ENCODE peak calls at places on chromosomes 16 and 17, in seven cellular contexts. Q is GM12878, S is HepG2, J is HCT116, X is SK-N-SH, G is K562, A is H1. W is an unnamed sample.

GRCh38 chr16:3822366-3823045 is 58.0 kb downstream of the CREBBP start:
- DNase-seq in Q (no peak), S (no peak), J (no peak), X (no peak), G (no peak), A (no peak), W (no peak)

GRCh38 chr16:9499921-9500593 is 408.6 kb downstream of the HAPSTR1 start:
- DNase-seq in Q (no peak), S (no peak), J (no peak), X (no peak), G (no peak), A (peak; percentile 55), W (no peak)

GRCh38 chr16:85372627-85373372 is 240.3 kb upstream of the GSE1 start:
- DNase-seq in Q (no peak), S (peak; percentile 16), J (no peak), X (no peak), G (peak; percentile 56), A (no peak), W (no peak)

GRCh38 chr16:67718668-67719047 is 458 bp downstream of the GFOD2 start:
- DNase-seq in Q (no peak), S (no peak), J (no peak), X (no peak), G (no peak), A (no peak), W (no peak)

GRCh38 chr17:21313320-21313719 is 28.8 kb downstream of the MAP2K3 start:
- DNase-seq in Q (no peak), S (no peak), J (no peak), X (no peak), G (no peak), A (no peak), W (no peak)

GRCh38 chr16:57278494-57278893 is 6.0 kb downstream of the PLLP start:
- DNase-seq in Q (no peak), S (no peak), J (no peak), X (no peak), G (no peak), A (no peak), W (no peak)

GRCh38 chr16:17803625-17804410 is 333.1 kb upstream of the XYLT1 start:
- DNase-seq in Q (no peak), S (no peak), J (no peak), X (no peak), G (no peak), A (no peak), W (no peak)

GRCh38 chr16:30382398-30383015 is at the start of gene SEPTIN1:
- DNase-seq in Q (peak; percentile 40), S (no peak), J (no peak), X (no peak), G (no peak), A (no peak), W (no peak)

GRCh38 chr17:50052241-50052788 is 3.6 kb upstream of the ITGA3 start:
- DNase-seq in Q (no peak), S (no peak), J (no peak), X (no peak), G (no peak), A (no peak), W (peak; percentile 55)

GRCh38 chr17:71987634-71988033 is 133.2 kb upstream of the SOX9 start:
- DNase-seq in Q (no peak), S (no peak), J (no peak), X (no peak), G (no peak), A (no peak), W (no peak)

GRCh38 chr16:68491576-68491950 is 43.3 kb upstream of the SMPD3 start:
- DNase-seq in Q (no peak), S (no peak), J (no peak), X (no peak), G (no peak), A (no peak), W (no peak)

GRCh38 chr16:69820926-69821541 is 58.9 kb downstream of the WWP2 start:
- DNase-seq in Q (no peak), S (peak; percentile 81), J (no peak), X (peak; percentile 73), G (no peak), A (no peak), W (no peak)

GRCh38 chr17:54864636-54865420 is 35.8 kb upstream of the TOM1L1 start:
- DNase-seq in Q (no peak), S (no peak), J (no peak), X (no peak), G (no peak), A (no peak), W (no peak)

GRCh38 chr16:72210571-72210970 is 38.6 kb upstream of the PMFBP1 start:
- DNase-seq in Q (no peak), S (no peak), J (no peak), X (no peak), G (no peak), A (no peak), W (no peak)

GRCh38 chr17:78621720-78622490 is 44.7 kb upstream of the DNAH17 start:
- DNase-seq in Q (no peak), S (no peak), J (no peak), X (no peak), G (no peak), A (no peak), W (no peak)

GRCh38 chr17:40850287-40850972 is 16.6 kb downstream of the KRT12 start:
- DNase-seq in Q (no peak), S (no peak), J (no peak), X (no peak), G (no peak), A (no peak), W (no peak)

GRCh38 chr17:8121531-8122390 is 2.1 kb downstream of the HES7 start:
- DNase-seq in Q (no peak), S (no peak), J (peak; percentile 51), X (peak; percentile 85), G (peak; percentile 61), A (peak; percentile 90), W (peak; percentile 50)

GRCh38 chr17:8123695-8124349 is at the start of gene HES7:
- DNase-seq in Q (no peak), S (no peak), J (no peak), X (peak; percentile 53), G (peak; percentile 35), A (peak; percentile 84), W (no peak)

GRCh38 chr17:8124350-8125195 is 667 bp upstream of the HES7 start:
- DNase-seq in Q (no peak), S (no peak), J (no peak), X (no peak), G (no peak), A (peak; percentile 55), W (no peak)

GRCh38 chr17:8122391-8122922 is 1.4 kb downstream of the HES7 start:
- DNase-seq in Q (no peak), S (no peak), J (no peak), X (no peak), G (no peak), A (peak; percentile 79), W (no peak)

DNA sequence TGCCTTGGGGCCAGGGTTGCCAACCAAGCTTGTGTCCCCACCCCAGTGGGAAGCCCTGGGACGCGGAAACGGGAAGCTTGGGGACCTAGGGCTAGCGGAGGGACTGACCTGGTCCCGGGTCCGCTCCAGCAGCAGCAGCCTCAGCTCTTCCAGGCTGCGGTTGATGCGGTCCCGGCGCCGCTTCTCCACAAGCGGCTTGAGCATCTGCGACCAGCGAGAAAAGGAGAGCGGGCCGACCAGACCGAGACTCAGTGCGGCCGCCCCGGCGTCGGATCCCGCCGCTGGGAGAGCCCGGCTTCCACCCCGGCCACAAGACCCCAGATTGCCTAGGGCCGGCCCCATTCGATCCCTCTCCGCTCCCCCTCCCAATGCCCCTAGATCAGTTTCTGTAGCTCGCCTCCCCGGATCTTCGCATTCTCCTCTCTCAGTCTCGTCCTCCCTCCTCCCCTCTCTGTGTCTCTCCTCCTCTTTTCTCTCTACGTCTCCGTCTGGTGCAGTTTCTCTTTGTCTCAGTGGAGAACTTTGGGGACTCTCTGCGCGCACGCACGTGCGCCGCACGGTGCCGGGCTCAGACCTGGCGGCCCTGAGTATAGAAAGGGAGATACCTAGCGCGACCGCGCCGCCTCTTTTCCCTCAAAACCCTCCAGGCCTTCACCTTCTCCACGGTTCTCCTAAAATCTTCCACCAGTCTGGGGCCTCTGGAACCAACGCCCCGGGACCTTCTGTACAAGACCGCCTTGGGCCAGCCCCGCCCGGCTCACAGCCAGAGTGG is 797 bp downstream of the HES7 start:
- DNase-seq in Q (no peak), S (no peak), J (no peak), X (peak; percentile 48), G (no peak), A (peak; percentile 69), W (no peak)
- TF ChIP-seq JUND in Q (no peak), S (no peak), J (no peak), X (no peak), G (no peak), A (no peak), W (no peak)

GRCh38 chr17:66165537-66166123 is 26.3 kb downstream of the CEP112 start:
- DNase-seq in Q (peak; percentile 5), S (peak; percentile 67), J (peak; percentile 58), X (peak; percentile 78), G (peak; percentile 41), A (no peak), W (peak; percentile 69)
- TF ChIP-seq JUND in Q (no peak), S (no peak), J (no peak), X (no peak), G (no peak), A (no peak), W (no peak)

DNA sequence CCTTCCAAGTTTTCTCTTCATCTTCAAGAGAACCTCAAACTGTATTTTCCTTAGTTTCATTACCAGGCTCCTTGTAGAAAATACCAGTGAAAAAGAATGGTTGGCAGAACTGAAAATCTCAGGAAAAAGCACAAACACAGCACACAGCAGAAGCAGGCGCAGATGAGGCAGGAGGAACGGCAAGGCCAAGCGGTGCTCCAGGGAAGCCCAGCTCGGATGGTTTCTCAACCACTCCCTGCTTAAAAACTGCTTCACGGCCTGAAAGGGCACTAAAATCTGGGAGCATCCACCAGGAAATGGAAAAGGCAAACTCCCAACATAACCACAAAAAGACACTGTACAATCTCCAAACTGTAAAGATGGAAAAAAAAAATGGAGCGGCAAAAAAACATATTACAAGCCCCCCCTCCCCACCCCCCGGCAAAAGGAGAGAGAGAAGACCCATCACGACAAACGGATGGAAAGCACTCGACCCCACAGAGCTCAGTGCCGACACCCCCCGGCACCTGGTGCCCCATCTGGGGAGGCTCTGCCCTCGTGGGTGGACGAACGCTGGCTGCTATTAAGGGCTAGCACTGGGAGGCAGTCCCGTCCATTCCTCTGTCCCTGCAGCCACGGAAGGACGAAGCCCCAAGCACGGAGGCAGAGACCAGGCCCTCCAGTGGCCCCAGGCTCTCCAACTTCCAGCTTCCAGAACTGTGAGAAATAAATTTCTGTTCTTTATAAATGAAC is 127.5 kb downstream of the ZNF778 start:
- DNase-seq in Q (no peak), S (no peak), J (no peak), X (no peak), G (no peak), A (no peak), W (peak; percentile 60)
- TF ChIP-seq JUND in Q (no peak), S (no peak), J (no peak), X (no peak), G (no peak), A (no peak), W (no peak)

DNA sequence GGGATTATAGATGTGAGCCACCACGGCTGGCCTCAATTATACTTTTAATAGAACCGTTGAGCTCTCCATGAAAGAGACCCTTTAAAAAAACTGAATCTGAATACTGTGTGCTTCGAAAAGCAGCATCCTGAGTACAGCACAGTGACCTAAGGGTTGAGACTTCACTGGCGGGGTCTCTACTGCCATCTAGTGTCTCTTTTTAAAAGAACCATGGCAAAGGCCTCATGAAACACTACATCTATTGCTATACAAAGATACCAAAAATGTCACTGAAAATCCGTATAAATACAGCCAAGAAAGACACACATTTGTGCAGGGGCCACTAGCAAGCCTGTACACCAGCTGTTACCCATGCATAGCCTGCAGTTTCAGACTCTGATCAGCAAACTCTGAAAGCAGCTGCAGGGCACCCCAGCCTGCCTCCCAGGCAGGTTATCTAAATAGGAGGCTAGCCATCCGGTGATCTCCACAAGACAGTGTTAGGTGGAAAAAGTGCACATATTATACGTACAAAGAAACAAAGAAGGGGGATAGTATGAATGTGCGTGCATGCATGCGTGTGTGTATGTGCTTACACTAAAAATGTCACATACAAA is 35.3 kb downstream of the NPLOC4 start:
- DNase-seq in Q (peak; percentile 20), S (peak; percentile 62), J (peak; percentile 49), X (peak; percentile 87), G (peak; percentile 60), A (peak; percentile 50), W (peak; percentile 77)
- TF ChIP-seq JUND in Q (no peak), S (no peak), J (no peak), X (no peak), G (no peak), A (no peak), W (no peak)